ENCODE peak calls at places on chromosome 18, in eight cellular contexts. B is spleen, P is K562, M is GM12892, I is NB4, N is A549, D is uterus, Z is stomach. C is an unnamed sample.

GRCh38 chr18:46542545-46542944 is 114.5 kb downstream of the LOXHD1 start:
- DNase-seq in B (no peak), P (no peak), M (no peak), I (no peak), N (no peak), D (no peak), Z (no peak), C (no peak)

GRCh38 chr18:26971327-26971918 is 105.9 kb upstream of the AQP4 start:
- DNase-seq in B (no peak), P (no peak), M (no peak), I (no peak), N (no peak), D (no peak), Z (no peak), C (no peak)

GRCh38 chr18:67354091-67354490 is 162.4 kb downstream of the DSEL start:
- DNase-seq in B (no peak), P (no peak), M (no peak), I (no peak), N (no peak), D (no peak), Z (no peak), C (no peak)

GRCh38 chr18:26526966-26527234 is 21.5 kb downstream of the KCTD1 start:
- DNase-seq in B (no peak), P (no peak), M (no peak), I (no peak), N (no peak), D (no peak), Z (no peak), C (no peak)

GRCh38 chr18:21489119-21489750 is 111.3 kb downstream of the ESCO1 start:
- DNase-seq in B (no peak), P (peak), M (peak), I (peak), N (peak), D (no peak), Z (peak), C (peak)

GRCh38 chr18:38909972-38910371 is 1344.4 kb upstream of the CELF4 start:
- DNase-seq in B (no peak), P (no peak), M (no peak), I (no peak), N (no peak), D (no peak), Z (no peak), C (no peak)

GRCh38 chr18:56257215-56257614 is 381.2 kb downstream of the TXNL1 start:
- DNase-seq in B (no peak), P (no peak), M (no peak), I (no peak), N (no peak), D (no peak), Z (no peak), C (no peak)

GRCh38 chr18:74994502-74995403 is 214.2 kb downstream of the PTGR3 start:
- DNase-seq in B (no peak), P (no peak), M (no peak), I (peak), N (no peak), D (no peak), Z (no peak), C (no peak)

DNA sequence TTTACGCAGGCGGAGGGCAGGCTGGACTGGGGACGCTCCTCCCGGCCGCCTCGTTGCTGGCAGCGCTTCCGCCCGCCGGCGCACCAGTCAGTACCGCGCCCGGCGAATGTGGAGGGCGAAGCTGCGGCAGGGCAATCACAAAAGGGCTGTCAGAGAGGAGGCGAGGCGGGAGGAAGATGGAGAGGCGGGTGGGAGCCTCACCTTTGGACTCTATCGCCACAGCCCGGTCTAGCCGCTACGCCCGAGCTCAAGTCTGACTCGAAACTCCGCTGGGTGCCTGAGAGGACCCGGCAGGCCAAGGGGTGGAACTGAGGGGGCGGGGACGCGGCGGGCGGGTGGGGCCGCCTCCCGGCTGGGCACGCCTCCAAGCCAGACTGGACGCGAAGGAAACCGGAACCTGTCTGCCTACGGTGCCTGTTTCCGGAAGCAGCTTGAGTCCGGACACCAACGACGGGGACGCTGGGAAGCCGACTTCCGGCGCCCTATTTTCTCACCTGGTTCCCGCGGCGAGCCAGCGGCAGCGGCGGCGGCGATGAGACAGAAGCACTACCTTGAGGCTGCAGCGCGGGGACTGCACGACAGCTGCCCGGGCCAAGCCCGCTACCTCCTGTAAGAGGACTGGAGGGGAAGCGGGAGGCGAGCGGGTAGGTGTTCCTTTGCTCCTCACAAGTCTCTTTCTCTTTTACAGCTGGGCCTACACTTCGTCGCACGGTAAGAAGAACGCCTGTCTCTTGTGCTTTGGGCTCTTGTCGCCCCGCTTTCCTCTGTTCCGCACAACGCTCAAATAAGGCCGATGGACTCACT is at the start of gene RMP24:
- DNase-seq in B (peak), P (peak), M (peak), I (peak), N (peak), D (peak), Z (peak), C (peak)
- TF ChIP-seq POLR2A in B (no peak), P (peak), M (peak), I (peak), N (peak), D (peak), Z (no peak), C (peak)

DNA sequence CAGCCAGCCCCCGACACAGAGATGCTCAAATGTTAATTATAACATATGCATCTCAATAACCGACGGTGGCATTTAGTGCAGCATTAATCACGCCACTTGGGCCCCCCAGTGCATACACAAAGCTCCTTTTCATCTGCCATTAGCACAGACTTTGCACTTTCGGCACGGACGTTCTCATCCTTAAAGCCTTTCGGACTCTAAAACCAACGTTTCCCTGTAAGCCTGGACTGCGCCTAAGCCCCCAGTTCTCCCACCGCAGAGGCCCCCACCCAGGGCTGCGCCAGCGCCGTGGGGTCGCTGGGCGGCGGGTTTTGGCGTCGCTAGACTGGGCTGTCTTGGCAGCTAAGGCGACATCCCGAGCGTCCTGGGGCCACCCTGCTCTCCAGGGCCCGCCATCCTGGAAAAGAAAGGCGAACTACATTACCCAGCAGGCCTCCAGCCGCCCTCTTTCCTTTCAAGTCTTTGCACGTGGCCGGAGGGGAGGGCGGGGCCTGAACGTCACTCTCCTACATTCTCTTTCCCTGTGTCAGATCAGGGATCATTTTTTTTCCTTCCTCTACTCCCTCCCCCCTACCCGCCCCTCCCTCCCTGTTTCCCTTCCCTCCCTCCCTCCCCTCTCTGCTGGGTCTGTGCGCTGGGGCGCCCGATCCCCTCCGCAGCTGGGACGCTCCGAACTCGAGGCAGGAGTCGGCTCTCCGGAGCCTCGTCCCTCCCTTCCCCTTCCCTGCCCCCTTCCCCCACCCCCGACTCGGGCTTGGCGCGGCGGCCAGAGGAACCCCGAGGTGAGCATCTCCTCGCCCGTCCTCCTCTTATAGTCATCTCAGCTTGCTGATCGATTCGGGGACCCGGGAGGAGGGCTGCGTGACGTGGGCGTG is at the start of gene CTIF:
- DNase-seq in B (peak), P (peak), M (peak), I (peak), N (peak), D (peak), Z (peak), C (peak)
- TF ChIP-seq POLR2A in B (no peak), P (peak), M (no peak), I (no peak), N (peak), D (peak), Z (no peak), C (no peak)

GRCh38 chr18:58042826-58043362 is 1.1 kb upstream of the NEDD4L start:
- DNase-seq in B (no peak), P (no peak), M (no peak), I (peak), N (no peak), D (no peak), Z (no peak), C (peak)

GRCh38 chr18:58045265-58046086 is 1.4 kb downstream of the NEDD4L start:
- DNase-seq in B (peak), P (no peak), M (peak), I (peak), N (no peak), D (peak), Z (peak), C (peak)

GRCh38 chr18:58041633-58042032 is 2.4 kb upstream of the NEDD4L start:
- DNase-seq in B (no peak), P (peak), M (no peak), I (peak), N (no peak), D (no peak), Z (no peak), C (peak)

GRCh38 chr18:58044370-58045264 is 591 bp downstream of the NEDD4L start:
- DNase-seq in B (peak), P (peak), M (peak), I (peak), N (peak), D (peak), Z (peak), C (peak)

DNA sequence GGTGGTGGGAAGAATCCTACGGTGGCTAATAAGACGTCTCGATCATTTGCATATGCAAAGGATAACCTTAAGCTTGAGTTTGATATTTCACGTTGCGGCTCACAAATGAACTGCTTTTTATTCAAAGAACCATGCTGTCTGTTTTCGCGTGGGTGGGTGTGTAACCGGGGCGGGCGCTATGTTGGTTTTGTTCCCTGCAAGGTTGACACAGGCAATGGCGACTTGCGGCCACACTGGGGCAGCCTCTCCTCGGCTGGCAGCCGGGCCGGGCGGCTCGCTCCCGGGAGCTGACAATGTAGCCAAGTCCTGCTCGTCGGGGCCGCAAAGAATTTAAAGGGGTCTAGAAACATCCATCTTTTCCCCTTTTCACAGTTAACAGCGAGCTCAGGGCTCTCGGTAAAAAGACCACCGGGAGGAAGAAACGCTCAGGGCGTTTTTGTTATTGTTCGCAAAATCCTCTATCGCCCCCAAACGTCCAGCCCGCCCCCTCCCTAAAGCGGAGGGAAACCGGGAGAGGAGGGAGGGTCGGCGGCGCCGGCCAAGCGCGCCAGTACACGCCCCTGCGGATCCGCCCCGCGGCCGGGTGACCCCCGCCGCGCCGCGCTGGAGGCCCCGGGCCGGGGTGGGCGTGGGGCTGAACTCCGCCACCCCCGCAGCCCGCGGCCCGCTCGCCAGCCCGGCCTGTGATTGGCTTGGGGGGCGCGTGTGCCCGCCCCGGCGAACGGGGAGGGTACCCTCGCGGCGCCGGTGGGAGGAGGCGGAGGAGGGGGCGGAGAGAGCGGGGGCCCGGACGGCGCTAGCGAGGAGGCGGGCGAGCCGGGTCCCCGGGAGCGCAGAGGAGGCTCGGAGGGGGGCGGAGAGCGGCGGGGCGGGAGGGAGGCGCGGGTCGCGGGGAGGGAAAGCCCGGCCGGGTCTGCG is at the start of gene NEDD4L:
- DNase-seq in B (peak), P (peak), M (peak), I (peak), N (peak), D (peak), Z (peak), C (peak)
- TF ChIP-seq POLR2A in B (no peak), P (peak), M (no peak), I (no peak), N (no peak), D (peak), Z (no peak), C (no peak)

GRCh38 chr18:9648431-9649163 is 34.2 kb upstream of the PPP4R1 start:
- DNase-seq in B (no peak), P (no peak), M (no peak), I (no peak), N (no peak), D (no peak), Z (no peak), C (no peak)

GRCh38 chr18:9642799-9643445 is 28.6 kb upstream of the PPP4R1 start:
- DNase-seq in B (no peak), P (no peak), M (no peak), I (no peak), N (no peak), D (no peak), Z (no peak), C (no peak)

GRCh38 chr18:9647496-9648323 is 33.4 kb upstream of the PPP4R1 start:
- DNase-seq in B (no peak), P (no peak), M (no peak), I (peak), N (no peak), D (no peak), Z (no peak), C (no peak)

GRCh38 chr18:9638886-9639285 is 24.5 kb upstream of the PPP4R1 start:
- DNase-seq in B (no peak), P (no peak), M (no peak), I (no peak), N (no peak), D (no peak), Z (no peak), C (no peak)

DNA sequence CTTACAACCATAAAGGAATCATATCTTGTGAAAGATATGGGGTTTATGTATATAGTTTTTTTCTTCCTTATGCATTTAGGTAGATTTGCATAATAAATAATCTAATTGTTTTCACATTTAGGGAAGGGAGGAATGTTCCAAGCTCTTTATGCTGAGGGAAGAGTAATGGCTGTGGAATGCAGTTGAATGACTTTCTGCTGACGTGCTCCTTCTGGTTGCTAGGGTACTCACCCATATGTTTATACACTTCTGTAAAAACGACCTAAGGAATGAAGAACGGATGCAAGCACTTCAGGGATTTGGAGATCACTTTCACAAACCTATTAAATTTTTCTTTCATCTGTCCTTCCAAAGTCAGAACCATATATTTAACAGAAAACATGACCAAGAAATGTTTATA is 29.2 kb upstream of the PPP4R1 start:
- DNase-seq in B (no peak), P (no peak), M (no peak), I (no peak), N (peak), D (no peak), Z (no peak), C (no peak)
- TF ChIP-seq POLR2A in B (no peak), P (no peak), M (no peak), I (no peak), N (no peak), D (no peak), Z (no peak), C (no peak)